ENCODE peak calls at places on chromosomes 13 and 19, in ten cellular contexts. V is PC-3; X is osteocyte; D is activated effector memory CD4-positive, alpha-beta T cell treated with Interleukin-2 at 50 U/mL for 16 hours; W is CD8-positive, alpha-beta memory T cell; R is activated naive CD8-positive, alpha-beta T cell treated with anti-CD3 and anti-CD28 coated beads, Interleukin-2, amount 50 U/mL, for 24 hours; U is brain microvascular endothelial cell; K is activated CD4-positive, alpha-beta T cell treated with anti-CD3 and anti-CD28 coated beads, Interleukin-2, amount 10 ng/mL, durations not matched to agents 24 days and 14 days; L is HAP-1; E is GM23248. C is an unnamed sample.

GRCh38 chr19:47047931-47048399 is 459 bp downstream of the TMEM160 start:
- DNase-seq in V (peak; percentile 85), X (peak; percentile 93), D (peak; percentile 30), W (peak; percentile 68), R (peak; percentile 80), U (peak; percentile 92), K (peak; percentile 93), L (peak; percentile 96), E (peak; percentile 94), C (peak; percentile 75)

GRCh38 chr13:98033277-98034247 is 80.1 kb downstream of the IPO5 start:
- DNase-seq in V (peak; percentile 43), X (no peak), D (no peak), W (no peak), R (no peak), U (peak; percentile 71), K (no peak), L (peak; percentile 12), E (peak; percentile 86), C (no peak)

GRCh38 chr13:100347941-100348340 is 240.6 kb downstream of the GGACT start:
- DNase-seq in V (peak; percentile 50), X (no peak), D (no peak), W (no peak), R (no peak), U (no peak), K (no peak), L (no peak), E (no peak), C (no peak)

GRCh38 chr19:42515241-42515832 is 12.9 kb downstream of the CEACAM1 start:
- DNase-seq in V (no peak), X (peak; percentile 8), D (no peak), W (no peak), R (no peak), U (no peak), K (no peak), L (no peak), E (no peak), C (no peak)

GRCh38 chr13:107395927-107396757 is 819.2 kb downstream of the LIG4 start:
- DNase-seq in V (no peak), X (no peak), D (no peak), W (no peak), R (no peak), U (no peak), K (no peak), L (no peak), E (no peak), C (no peak)

GRCh38 chr13:112970552-112971287 is 1.7 kb downstream of the MCF2L start:
- DNase-seq in V (no peak), X (no peak), D (no peak), W (no peak), R (no peak), U (no peak), K (no peak), L (no peak), E (no peak), C (no peak)

GRCh38 chr13:24027494-24027893 is 130.2 kb upstream of the C1QTNF9B start:
- DNase-seq in V (no peak), X (no peak), D (no peak), W (no peak), R (no peak), U (no peak), K (no peak), L (no peak), E (no peak), C (no peak)

GRCh38 chr13:71055644-71056043 is 811.4 kb downstream of the DACH1 start:
- DNase-seq in V (no peak), X (no peak), D (no peak), W (no peak), R (no peak), U (no peak), K (no peak), L (no peak), E (no peak), C (no peak)

GRCh38 chr13:62910541-62910940 is 1494.9 kb upstream of the PCDH20 start:
- DNase-seq in V (no peak), X (no peak), D (no peak), W (no peak), R (no peak), U (no peak), K (no peak), L (no peak), E (no peak), C (no peak)

GRCh38 chr13:72643339-72643989 is 84.0 kb downstream of the MZT1 start:
- DNase-seq in V (peak; percentile 61), X (no peak), D (no peak), W (peak; percentile 5), R (peak; percentile 67), U (peak; percentile 70), K (peak; percentile 85), L (peak; percentile 47), E (peak; percentile 68), C (no peak)

GRCh38 chr19:44303976-44304568 is 753 bp downstream of the ZNF235 start:
- DNase-seq in V (peak; percentile 26), X (no peak), D (no peak), W (no peak), R (no peak), U (peak; percentile 27), K (no peak), L (peak; percentile 36), E (peak; percentile 77), C (no peak)

GRCh38 chr13:63274772-63275171 is 1859.1 kb upstream of the PCDH20 start:
- DNase-seq in V (no peak), X (no peak), D (no peak), W (no peak), R (no peak), U (no peak), K (no peak), L (no peak), E (no peak), C (no peak)

GRCh38 chr13:95559100-95559499 is 6.6 kb downstream of the CLDN10 start:
- DNase-seq in V (peak; percentile 84), X (no peak), D (no peak), W (no peak), R (no peak), U (no peak), K (no peak), L (no peak), E (no peak), C (no peak)

GRCh38 chr13:80361883-80362327 is 21.0 kb upstream of the SPRY2 start:
- DNase-seq in V (peak; percentile 21), X (no peak), D (no peak), W (no peak), R (no peak), U (peak; percentile 6), K (no peak), L (peak; percentile 49), E (no peak), C (no peak)

GRCh38 chr13:32212420-32212819 is 102.7 kb downstream of the ZAR1L start:
- DNase-seq in V (peak; percentile 5), X (no peak), D (no peak), W (no peak), R (no peak), U (peak; percentile 72), K (no peak), L (no peak), E (peak; percentile 83), C (no peak)

GRCh38 chr13:45718063-45718462 is 15.9 kb downstream of the CBY2 start:
- DNase-seq in V (peak; percentile 41), X (no peak), D (no peak), W (no peak), R (no peak), U (peak; percentile 1), K (no peak), L (peak; percentile 32), E (peak; percentile 64), C (no peak)

GRCh38 chr19:12913871-12914690 is 5.0 kb downstream of the SYCE2 start:
- DNase-seq in V (no peak), X (no peak), D (peak; percentile 44), W (peak; percentile 69), R (peak; percentile 48), U (no peak), K (peak; percentile 88), L (no peak), E (peak; percentile 69), C (no peak)

GRCh38 chr19:57559008-57559403 is 657 bp downstream of the ZNF550 start:
- DNase-seq in V (peak; percentile 30), X (no peak), D (peak; percentile 2), W (peak; percentile 27), R (no peak), U (peak; percentile 4), K (peak; percentile 70), L (no peak), E (peak; percentile 58), C (no peak)

GRCh38 chr19:51800849-51801244 is 5.9 kb downstream of the FPR3 start:
- DNase-seq in V (no peak), X (no peak), D (no peak), W (no peak), R (no peak), U (no peak), K (no peak), L (no peak), E (no peak), C (no peak)

GRCh38 chr13:65593298-65593874 is 1636.8 kb downstream of the PCDH9 start:
- DNase-seq in V (no peak), X (no peak), D (no peak), W (no peak), R (no peak), U (no peak), K (no peak), L (no peak), E (no peak), C (no peak)

GRCh38 chr13:33110713-33111413 is 94.6 kb downstream of the KL start:
- DNase-seq in V (no peak), X (no peak), D (no peak), W (no peak), R (no peak), U (no peak), K (no peak), L (peak; percentile 36), E (peak; percentile 52), C (no peak)

GRCh38 chr13:30978981-30979956 is 46.8 kb downstream of the TEX26 start:
- DNase-seq in V (peak; percentile 42), X (peak; percentile 79), D (peak; percentile 5), W (no peak), R (peak; percentile 57), U (no peak), K (peak; percentile 85), L (no peak), E (peak; percentile 26), C (peak; percentile 22)

GRCh38 chr13:46183018-46183940 is 1.3 kb upstream of the LCP1 start:
- DNase-seq in V (no peak), X (no peak), D (no peak), W (no peak), R (peak; percentile 28), U (no peak), K (peak; percentile 67), L (no peak), E (no peak), C (no peak)

GRCh38 chr13:111912453-111912866 is 154.5 kb upstream of the SOX1 start:
- DNase-seq in V (no peak), X (peak; percentile 76), D (no peak), W (no peak), R (no peak), U (no peak), K (no peak), L (no peak), E (no peak), C (no peak)

GRCh38 chr19:47644743-47645499 is 36.0 kb downstream of the BICRA start:
- DNase-seq in V (no peak), X (no peak), D (no peak), W (no peak), R (no peak), U (no peak), K (no peak), L (no peak), E (no peak), C (no peak)

GRCh38 chr19:38710928-38711725 is 33.1 kb downstream of the CAPN12 start:
- DNase-seq in V (no peak), X (no peak), D (no peak), W (no peak), R (no peak), U (no peak), K (no peak), L (no peak), E (peak; percentile 38), C (no peak)

GRCh38 chr19:21603431-21604153 is 98.2 kb downstream of the ZNF429 start:
- DNase-seq in V (no peak), X (no peak), D (no peak), W (no peak), R (no peak), U (no peak), K (peak; percentile 54), L (no peak), E (peak; percentile 5), C (no peak)

GRCh38 chr19:16233836-16234551 is 36.3 kb downstream of the AP1M1 start:
- DNase-seq in V (no peak), X (no peak), D (no peak), W (peak; percentile 22), R (no peak), U (no peak), K (no peak), L (no peak), E (no peak), C (no peak)

C was measured in NT2/D1.